ENCODE peak calls at places on chromosome 12, in nine cellular contexts. E, C, L, A, F, T, B, S and J are unnamed samples.
A peak's percentile ranks its signal among the peaks of the same experiment; 100 is the strongest.

GRCh38 chr12:52206309-52207040 is 14.7 kb upstream of the KRT80 start:
- DNase-seq in C (no peak), T (no peak), E (no peak), B (no peak), F (no peak), S (no peak), A (no peak), L (no peak), J (no peak)

GRCh38 chr12:14854586-14855163 is 11.3 kb upstream of the ART4 start:
- DNase-seq in C (no peak), B (no peak), F (no peak), A (no peak), T (no peak), S (peak; percentile 64), E (no peak), L (peak; percentile 16), J (no peak)

GRCh38 chr12:116640320-116640719 is 81.1 kb downstream of the MAP1LC3B2 start:
- DNase-seq in B (no peak), E (no peak), F (no peak), T (no peak), L (no peak), A (no peak), S (no peak), C (no peak), J (no peak)

GRCh38 chr12:116244474-116245090 is 32.9 kb downstream of the MED13L start:
- DNase-seq in F (no peak), L (no peak), T (no peak), E (peak; percentile 41), S (no peak), A (no peak), C (no peak), B (no peak), J (no peak)

GRCh38 chr12:29149691-29150382 is 759 bp downstream of the FAR2 start:
- DNase-seq in E (peak; percentile 56), C (no peak), S (no peak), F (no peak), T (no peak), L (no peak), A (no peak), B (no peak), J (no peak)

GRCh38 chr12:110141389-110141788 is 17.2 kb downstream of the IFT81 start:
- DNase-seq in L (peak; percentile 65), A (peak; percentile 14), E (no peak), C (no peak), B (no peak), T (no peak), F (no peak), S (no peak), J (no peak)

GRCh38 chr12:86389949-86390348 is 133.8 kb upstream of the MGAT4C start:
- DNase-seq in B (peak; percentile 59), A (peak; percentile 72), F (no peak), E (no peak), L (peak; percentile 16), C (no peak), T (no peak), S (no peak), J (no peak)

GRCh38 chr12:112599871-112600270 is 181.1 kb downstream of the PTPN11 start:
- DNase-seq in B (no peak), C (peak; percentile 5), T (no peak), L (no peak), S (no peak), E (no peak), F (no peak), A (no peak), J (no peak)

GRCh38 chr12:94193623-94194022 is 45.2 kb downstream of the PLXNC1 start:
- DNase-seq in E (no peak), B (no peak), A (no peak), F (no peak), T (no peak), C (no peak), L (no peak), S (no peak), J (no peak)

GRCh38 chr12:3453947-3454675 is 36.9 kb upstream of the PRMT8 start:
- DNase-seq in F (no peak), S (no peak), A (peak; percentile 84), B (peak; percentile 77), E (peak; percentile 60), L (peak; percentile 46), C (no peak), T (peak; percentile 70), J (no peak)

GRCh38 chr12:77667101-77667500 is 163.6 kb upstream of the NAV3 start:
- DNase-seq in E (no peak), C (peak; percentile 7), F (no peak), B (peak; percentile 97), S (no peak), T (no peak), A (peak; percentile 97), L (peak; percentile 4), J (no peak)

GRCh38 chr12:102232446-102232845 is 34.8 kb upstream of the PMCH start:
- DNase-seq in L (peak; percentile 35), E (no peak), S (no peak), A (peak; percentile 20), C (no peak), T (no peak), F (no peak), B (peak; percentile 13), J (no peak)

GRCh38 chr12:53182836-53183235 is 2.1 kb upstream of the CSAD start:
- DNase-seq in C (no peak), B (no peak), F (no peak), A (no peak), S (no peak), E (no peak), L (no peak), T (no peak), J (no peak)

GRCh38 chr12:5453471-5453870 is 21.6 kb downstream of the NTF3 start:
- DNase-seq in E (no peak), F (no peak), S (no peak), B (no peak), A (no peak), T (no peak), C (no peak), L (no peak), J (no peak)

GRCh38 chr12:40917561-40917960 is 225.3 kb downstream of the CNTN1 start:
- DNase-seq in C (no peak), S (no peak), B (no peak), E (no peak), F (no peak), L (no peak), T (no peak), A (no peak), J (no peak)
- H3K4me2 ChIP-seq in C (no peak overlapping the region), S (no peak overlapping the region), B (no peak overlapping the region), E (no peak overlapping the region), F (no peak overlapping the region), L (no peak overlapping the region), T (no peak overlapping the region), A (no peak overlapping the region), J (no peak overlapping the region)

DNA sequence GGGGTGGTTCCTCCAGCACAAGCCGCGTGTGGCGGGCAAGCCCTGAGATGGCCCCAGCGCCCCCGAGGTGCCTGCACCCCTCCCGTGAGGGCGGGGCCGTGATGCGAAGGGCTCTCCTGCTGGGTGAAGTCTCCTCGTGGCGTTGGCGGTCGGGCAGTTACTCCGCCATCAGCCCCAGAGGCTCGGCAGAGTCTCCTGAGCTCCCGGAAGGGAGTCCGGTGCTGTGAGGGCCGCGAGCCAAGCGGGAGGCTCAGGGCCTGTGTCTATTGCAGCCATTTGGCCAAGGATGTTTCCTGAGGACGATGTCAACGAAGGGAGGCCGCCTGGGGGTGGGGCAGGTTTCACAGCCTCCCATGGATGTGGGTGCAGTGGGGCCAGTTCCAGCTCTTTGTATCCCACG is 78.1 kb upstream of the GALNT9 start:
- DNase-seq in C (no peak), B (no peak), L (no peak), E (no peak), T (no peak), S (no peak), A (no peak), F (no peak), J (no peak)
- H3K4me2 ChIP-seq in C (no peak overlapping the region), B (no peak overlapping the region), L (no peak overlapping the region), E (no peak overlapping the region), T (no peak overlapping the region), S (no peak overlapping the region), A (no peak overlapping the region), F (no peak overlapping the region), J (no peak overlapping the region)

DNA sequence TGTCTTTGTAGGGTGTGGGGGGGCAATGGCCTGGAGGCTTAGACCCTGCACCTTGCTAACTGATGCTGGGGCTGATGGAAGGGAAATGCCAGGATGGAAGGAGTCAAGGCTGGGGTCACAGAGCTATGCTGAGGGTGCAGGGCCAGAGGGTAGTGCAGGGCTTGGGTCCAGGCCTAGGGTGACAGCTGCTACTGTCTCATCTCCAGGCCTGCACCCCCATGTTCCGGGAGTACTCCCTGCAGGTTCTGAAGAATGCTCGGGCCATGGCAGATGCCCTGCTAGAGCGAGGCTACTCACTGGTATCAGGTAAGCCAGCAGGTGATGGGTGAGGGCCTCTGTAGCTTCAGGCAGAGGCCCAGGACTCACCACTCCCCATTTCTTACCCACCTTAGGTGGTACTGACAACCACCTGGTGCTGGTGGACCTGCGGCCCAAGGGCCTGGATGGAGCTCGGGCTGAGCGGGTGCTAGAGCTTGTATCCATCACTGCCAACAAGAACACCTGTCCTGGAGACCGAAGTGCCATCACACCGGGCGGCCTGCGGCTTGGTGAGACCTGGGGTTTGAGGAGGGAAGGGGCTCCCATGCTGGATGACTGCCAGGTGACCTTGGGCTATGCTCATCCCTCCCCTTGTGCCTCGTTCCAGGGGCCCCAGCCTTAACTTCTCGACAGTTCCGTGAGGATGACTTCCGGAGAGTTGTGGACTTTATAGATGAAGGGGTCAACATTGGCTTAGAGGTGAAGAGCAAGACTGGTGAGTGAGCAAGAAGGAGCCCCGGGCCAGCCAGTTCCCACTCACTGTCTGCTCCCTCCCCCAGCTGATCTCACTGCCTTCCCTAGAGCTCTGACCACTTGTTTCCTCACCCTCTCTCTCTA is 4.1 kb downstream of the SHMT2 start:
- DNase-seq in E (no peak), T (no peak), L (peak; percentile 85), S (no peak), B (no peak), C (no peak), F (no peak), A (peak; percentile 57), J (no peak)
- H3K4me2 ChIP-seq in E (no peak overlapping the region), T (no peak overlapping the region), L (no peak overlapping the region), S (peak overlapping the region; percentile 28), B (no peak overlapping the region), C (no peak overlapping the region), F (no peak overlapping the region), A (no peak overlapping the region), J (no peak overlapping the region)

GRCh38 chr12:65462506-65462905 is 184.0 kb downstream of the MSRB3 start:
- DNase-seq in L (no peak), B (no peak), E (no peak), A (no peak), C (no peak), F (no peak), T (no peak), S (no peak), J (no peak)

GRCh38 chr12:65463082-65463481 is 184.6 kb downstream of the MSRB3 start:
- DNase-seq in S (no peak), L (no peak), B (no peak), T (no peak), A (no peak), F (no peak), E (no peak), C (no peak), J (no peak)

GRCh38 chr12:65466906-65467305 is 188.4 kb downstream of the MSRB3 start:
- DNase-seq in S (no peak), F (no peak), B (no peak), T (no peak), L (no peak), A (no peak), C (no peak), E (no peak), J (no peak)

GRCh38 chr12:65465766-65466547 is 187.5 kb downstream of the MSRB3 start:
- DNase-seq in L (no peak), T (no peak), B (no peak), A (no peak), E (no peak), S (no peak), C (no peak), F (no peak), J (no peak)

GRCh38 chr12:65464930-65465329 is 186.4 kb downstream of the MSRB3 start:
- DNase-seq in B (peak; percentile 90), S (no peak), C (no peak), E (no peak), L (peak; percentile 96), F (no peak), A (peak; percentile 92), T (no peak), J (no peak)
- H3K4me2 ChIP-seq in B (peak overlapping the region; percentile 50), S (no peak overlapping the region), C (no peak overlapping the region), E (no peak overlapping the region), L (peak overlapping the region; percentile 14), F (no peak overlapping the region), A (peak overlapping the region; percentile 21), T (peak overlapping the region; percentile 41), J (no peak overlapping the region)